ENCODE peak calls at places on chromosome 12, in nine cellular contexts. F, N, K, L, H, U, E, A and P are unnamed samples. For H3K4me1 and H3K36me3, the result is how much of the 10 kb centered on the place peaks cover.

GRCh38 chr12:104356231-104357115 is 52.9 kb downstream of the EID3 start:
- DNase-seq in E (no peak), A (no peak), N (no peak), L (no peak), K (no peak), H (no peak), U (no peak), F (peak), P (no peak)

GRCh38 chr12:107352347-107353081 is 259.2 kb upstream of the CRY1 start:
- DNase-seq in L (no peak), H (no peak), K (no peak), F (no peak), U (no peak), A (no peak), N (no peak), E (no peak), P (no peak)

GRCh38 chr12:21773263-21773741 is 1.2 kb downstream of the KCNJ8 start:
- DNase-seq in L (no peak), U (peak), A (peak), N (no peak), E (peak), K (peak), H (no peak), F (peak), P (no peak)

GRCh38 chr12:74586251-74586650 is 48.6 kb downstream of the ATXN7L3B start:
- DNase-seq in U (no peak), K (peak), N (no peak), F (no peak), E (no peak), L (no peak), H (peak), A (no peak), P (no peak)

GRCh38 chr12:105640780-105641179 is 310.3 kb downstream of the C12orf75 start:
- DNase-seq in H (no peak), E (no peak), L (no peak), U (no peak), F (no peak), A (peak), K (no peak), N (no peak), P (no peak)

GRCh38 chr12:51056242-51056641 is 8.1 kb downstream of the LETMD1 start:
- DNase-seq in N (no peak), H (no peak), L (no peak), A (no peak), U (peak), F (no peak), K (no peak), E (no peak), P (no peak)

GRCh38 chr12:70774055-70774454 is 136.8 kb upstream of the PTPRB start:
- DNase-seq in A (no peak), K (no peak), N (no peak), U (no peak), L (no peak), F (no peak), E (no peak), H (no peak), P (no peak)

GRCh38 chr12:24943947-24944597 is 4.8 kb downstream of the BCAT1 start:
- DNase-seq in K (no peak), L (no peak), E (no peak), U (no peak), N (no peak), F (no peak), H (no peak), A (no peak), P (no peak)

GRCh38 chr12:38116968-38117367 is 199.6 kb upstream of the ALG10B start:
- DNase-seq in U (no peak), E (no peak), F (no peak), K (no peak), N (no peak), H (no peak), A (no peak), L (no peak), P (no peak)

GRCh38 chr12:10179871-10180270 is 1.0 kb downstream of the TMEM52B start:
- DNase-seq in H (no peak), A (peak), K (no peak), F (no peak), E (no peak), U (no peak), L (no peak), N (no peak), P (no peak)

DNA sequence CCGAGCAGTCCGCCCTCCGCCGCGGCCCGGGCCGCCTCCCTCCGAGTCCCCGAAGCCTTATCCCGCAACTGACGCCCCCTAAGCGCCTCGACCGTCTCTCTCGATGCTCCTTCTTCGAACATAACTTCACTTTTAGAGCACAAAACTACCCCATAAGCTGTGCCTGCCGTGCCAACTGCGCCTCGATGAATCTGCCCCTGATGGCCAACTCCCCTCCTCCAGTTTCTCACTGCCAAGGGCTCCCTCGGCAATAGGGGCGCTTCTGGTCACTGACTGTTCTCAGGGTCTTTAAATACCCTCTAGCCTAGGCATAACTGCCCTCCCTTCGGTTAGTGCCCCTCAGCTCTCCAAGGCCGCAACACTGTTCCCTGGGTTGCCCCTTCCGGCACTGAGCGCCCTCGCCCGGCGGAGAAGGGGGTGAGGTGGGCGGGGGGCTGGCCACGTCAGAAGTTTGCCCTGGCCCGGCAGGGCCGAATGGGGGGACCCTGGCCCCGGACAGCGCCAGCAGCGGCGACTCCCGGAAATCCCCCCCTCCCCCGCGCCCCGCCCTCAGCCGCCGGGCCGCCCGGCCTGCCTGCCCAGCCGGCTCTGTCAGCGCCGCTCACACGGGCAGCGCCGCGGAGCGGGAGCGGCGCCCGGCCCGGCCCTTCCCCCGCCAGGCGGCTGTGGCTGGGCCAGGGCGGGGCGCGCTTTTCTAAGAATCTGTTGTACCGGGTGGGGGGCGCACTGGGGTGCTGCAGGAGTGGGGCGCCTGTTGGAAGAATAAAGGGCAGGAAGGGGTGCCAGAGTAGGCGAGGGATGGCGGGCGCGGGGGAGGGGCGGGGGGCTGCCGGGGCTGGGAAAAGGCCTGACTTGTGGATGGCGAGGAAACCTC is 10.6 kb downstream of the RARG start:
- DNase-seq in U (peak), A (peak), H (peak), F (peak), L (peak), N (no peak), K (peak), E (peak), P (peak)
- H3K4me1 ChIP-seq in U (under half), A (under half), H (under half), F (half or more), L (half or more), N (half or more), K (half or more), E (half or more), P (half or more)

DNA sequence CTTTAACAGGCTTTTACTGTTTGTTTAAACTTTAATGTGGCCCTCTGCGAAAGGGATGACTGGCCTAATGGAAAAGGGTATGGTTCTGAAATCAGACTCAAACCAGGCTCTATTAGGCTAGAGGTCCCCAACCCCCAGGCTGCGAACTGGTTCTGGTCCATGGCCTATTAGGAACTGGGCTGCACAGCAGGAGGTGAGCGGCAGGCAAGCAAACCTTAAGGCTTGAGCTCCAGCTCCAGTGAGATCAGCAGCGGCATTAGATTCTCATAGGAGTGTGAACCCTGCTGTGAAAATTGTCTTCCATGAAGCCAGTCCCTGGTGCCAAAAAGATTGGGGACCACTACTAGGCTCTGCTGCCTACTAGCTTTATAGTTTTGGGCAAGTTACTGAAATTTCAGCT is 11.1 kb downstream of the GALNT4 start:
- DNase-seq in H (no peak), K (no peak), F (no peak), A (peak), L (no peak), E (no peak), U (no peak), N (no peak), P (no peak)
- H3K27ac ChIP-seq in H (no peak), K (no peak), F (no peak), A (no peak), L (no peak), E (no peak), U (no peak), N (no peak), P (no peak)

GRCh38 chr12:123747309-123747708 is 14.8 kb upstream of the DNAH10 start:
- DNase-seq in N (no peak), U (no peak), L (no peak), E (no peak), K (no peak), A (no peak), F (no peak), H (no peak), P (no peak)
- H3K36me3 ChIP-seq in N (under half), U (under half), L (under half), E (half or more), K (under half), A (under half), F (half or more), H (under half), P (under half)

DNA sequence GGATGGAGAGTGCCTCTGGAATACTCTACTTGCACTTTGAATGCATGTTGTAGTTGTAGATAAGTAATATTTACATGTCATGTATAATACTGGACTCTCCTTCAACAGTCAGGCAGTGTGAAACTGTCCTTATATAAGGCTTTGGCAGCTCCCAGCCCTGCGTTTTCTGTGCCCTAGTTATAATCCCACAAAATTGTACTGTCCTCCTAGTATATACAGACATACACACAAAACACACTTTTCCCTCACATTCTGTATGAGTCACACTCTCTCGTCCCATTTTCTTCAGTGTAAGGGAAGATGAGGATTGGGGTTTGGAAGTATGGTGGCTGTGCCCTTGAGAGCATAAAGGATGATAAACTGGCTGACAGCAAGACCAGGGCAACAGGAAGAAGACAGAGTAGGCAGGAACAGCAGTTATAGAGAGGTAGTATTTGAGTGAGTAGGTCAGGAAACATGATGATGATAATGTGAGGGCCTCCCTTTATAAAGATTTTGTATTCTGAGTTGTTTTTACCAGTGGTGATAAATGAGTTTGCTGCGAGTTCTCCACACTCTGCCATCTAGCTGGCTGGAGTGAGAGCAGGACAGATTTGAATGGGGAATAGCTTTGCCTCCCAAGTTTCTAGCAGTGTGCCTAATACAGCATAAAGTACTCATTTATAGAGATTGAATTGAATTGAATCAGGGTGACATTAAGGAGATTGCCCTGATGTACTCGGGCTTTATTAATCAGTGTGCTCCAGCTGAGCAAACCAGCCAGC is 5.0 kb downstream of the CREBL2 start:
- DNase-seq in K (no peak), F (no peak), E (no peak), U (no peak), N (peak), H (no peak), A (no peak), L (no peak), P (no peak)
- H3K4me1 ChIP-seq in K (under half), F (under half), E (under half), U (under half), N (half or more), H (under half), A (under half), L (under half), P (half or more)

GRCh38 chr12:93460882-93461281 is 6.4 kb upstream of the MRPL42 start:
- DNase-seq in N (no peak), H (no peak), K (no peak), L (no peak), F (no peak), E (no peak), A (no peak), U (no peak), P (no peak)
- H3K27ac ChIP-seq in N (no peak), H (no peak), K (no peak), L (no peak), F (no peak), E (no peak), A (no peak), U (no peak), P (no peak)

GRCh38 chr12:125021096-125021495 is 27.7 kb downstream of the BRI3BP start:
- DNase-seq in E (no peak), U (no peak), A (no peak), H (no peak), N (no peak), L (no peak), F (no peak), K (no peak), P (no peak)

GRCh38 chr12:125021771-125022170 is 28.3 kb downstream of the BRI3BP start:
- DNase-seq in A (no peak), H (no peak), K (no peak), F (no peak), E (no peak), N (no peak), U (no peak), L (no peak), P (no peak)

GRCh38 chr12:125017801-125018200 is 24.4 kb downstream of the BRI3BP start:
- DNase-seq in F (no peak), N (no peak), K (no peak), L (no peak), A (no peak), E (no peak), H (no peak), U (no peak), P (no peak)

GRCh38 chr12:125015680-125016310 is 22.4 kb downstream of the BRI3BP start:
- DNase-seq in E (no peak), A (no peak), K (no peak), F (no peak), H (no peak), L (no peak), U (no peak), N (no peak), P (no peak)

GRCh38 chr12:125018356-125018755 is 24.9 kb downstream of the BRI3BP start:
- DNase-seq in A (no peak), U (no peak), L (no peak), K (no peak), E (no peak), H (no peak), F (no peak), N (no peak), P (no peak)
- H3K36me3 ChIP-seq in A (under half), U (under half), L (under half), K (under half), E (under half), H (under half), F (under half), N (under half), P (under half)

GRCh38 chr12:57233357-57234232 is 4.1 kb downstream of the SHMT2 start:
- DNase-seq in E (peak), K (no peak), U (no peak), A (no peak), L (no peak), N (no peak), F (no peak), H (no peak), P (no peak)

GRCh38 chr12:57231276-57232021 is 1.9 kb downstream of the SHMT2 start:
- DNase-seq in U (no peak), F (no peak), N (no peak), L (no peak), E (peak), K (no peak), H (no peak), A (no peak), P (no peak)

GRCh38 chr12:57230381-57231155 is 1.1 kb downstream of the SHMT2 start:
- DNase-seq in N (no peak), L (no peak), K (no peak), H (no peak), E (peak), U (no peak), A (no peak), F (no peak), P (no peak)

GRCh38 chr12:57234233-57234570 is 4.7 kb downstream of the SHMT2 start:
- DNase-seq in F (no peak), L (no peak), K (no peak), U (no peak), N (no peak), E (no peak), A (no peak), H (no peak), P (no peak)

GRCh38 chr12:57232156-57232756 is 2.7 kb downstream of the SHMT2 start:
- DNase-seq in U (no peak), E (no peak), K (no peak), H (no peak), N (no peak), L (no peak), A (no peak), F (no peak), P (no peak)
- H3K4me1 ChIP-seq in U (under half), E (half or more), K (under half), H (under half), N (half or more), L (under half), A (under half), F (under half), P (under half)

GRCh38 chr12:119006749-119007148 is 25.4 kb downstream of the SRRM4 start:
- DNase-seq in F (no peak), K (peak), N (no peak), U (no peak), A (peak), E (no peak), L (no peak), H (no peak), P (no peak)
- H3K27ac ChIP-seq in F (no peak), K (no peak), N (no peak), U (no peak), A (no peak), E (no peak), L (no peak), H (no peak), P (no peak)

GRCh38 chr12:32756476-32757158 is 920 bp upstream of the YARS2 start:
- DNase-seq in H (no peak), K (peak), U (no peak), L (no peak), F (no peak), N (no peak), E (no peak), A (no peak), P (no peak)

GRCh38 chr12:32755654-32756475 is at the start of gene YARS2:
- DNase-seq in E (peak), U (peak), N (peak), L (peak), F (peak), K (peak), A (peak), H (peak), P (peak)

GRCh38 chr12:32753605-32754004 is 2.1 kb downstream of the YARS2 start:
- DNase-seq in A (no peak), U (no peak), L (no peak), N (no peak), H (no peak), F (no peak), E (no peak), K (no peak), P (no peak)

GRCh38 chr12:32755051-32755653 is 545 bp downstream of the YARS2 start:
- DNase-seq in K (peak), N (peak), E (peak), L (peak), A (peak), U (peak), F (peak), H (peak), P (peak)

GRCh38 chr12:32754101-32754500 is 1.6 kb downstream of the YARS2 start:
- DNase-seq in K (no peak), N (no peak), E (no peak), A (peak), H (no peak), U (no peak), F (no peak), L (no peak), P (no peak)
- H3K36me3 ChIP-seq in K (under half), N (under half), E (under half), A (under half), H (under half), U (under half), F (under half), L (under half), P (under half)